ENCODE peak calls at places on chromosome 9, in four cellular contexts. W, V, R and Y are unnamed samples.

GRCh38 chr9:128160603-128160987 is 530 bp downstream of the BBLN start:
- DNase-seq in W (no peak), V (peak; percentile 31), R (no peak), Y (peak; percentile 77)

GRCh38 chr9:19876569-19877316 is 87.9 kb upstream of the SLC24A2 start:
- DNase-seq in W (no peak), V (peak; percentile 12), R (no peak), Y (no peak)

GRCh38 chr9:74173284-74173683 is 323.9 kb upstream of the RORB start:
- DNase-seq in W (no peak), V (no peak), R (no peak), Y (no peak)

GRCh38 chr9:94623253-94623652 is 16.1 kb downstream of the FBP1 start:
- DNase-seq in W (peak; percentile 73), V (no peak), R (peak; percentile 74), Y (peak; percentile 65)

GRCh38 chr9:34547960-34548603 is 25.3 kb upstream of the ENHO start:
- DNase-seq in W (peak; percentile 81), V (peak; percentile 47), R (peak; percentile 73), Y (peak; percentile 72)

GRCh38 chr9:96391021-96391765 is 7.7 kb upstream of the SLC35D2 start:
- DNase-seq in W (no peak), V (no peak), R (peak; percentile 82), Y (no peak)

GRCh38 chr9:109314011-109314531 is 6.8 kb downstream of the EPB41L4B start:
- DNase-seq in W (peak; percentile 65), V (no peak), R (peak; percentile 74), Y (no peak)

GRCh38 chr9:129081388-129081889 is 528 bp downstream of the DOLPP1 start:
- DNase-seq in W (peak; percentile 77), V (peak; percentile 26), R (no peak), Y (peak; percentile 97)

GRCh38 chr9:137021979-137022619 is 5.9 kb downstream of the ABCA2 start:
- DNase-seq in W (peak; percentile 81), V (peak; percentile 86), R (peak; percentile 96), Y (peak; percentile 78)

GRCh38 chr9:115739096-115739875 is 414.3 kb upstream of the PAPPA start:
- DNase-seq in W (no peak), V (peak; percentile 54), R (no peak), Y (no peak)

GRCh38 chr9:2285411-2285810 is 270.3 kb downstream of the SMARCA2 start:
- DNase-seq in W (no peak), V (no peak), R (no peak), Y (no peak)

GRCh38 chr9:27194401-27195091 is 85.5 kb downstream of the TEK start:
- DNase-seq in W (no peak), V (peak; percentile 89), R (no peak), Y (peak; percentile 3)

GRCh38 chr9:27765931-27766835 is 192.9 kb upstream of the C9orf72 start:
- DNase-seq in W (no peak), V (no peak), R (no peak), Y (no peak)

GRCh38 chr9:136090768-136091581 is 4.1 kb downstream of the NACC2 start:
- DNase-seq in W (peak; percentile 54), V (no peak), R (no peak), Y (no peak)

GRCh38 chr9:99752710-99753109 is 69.0 kb upstream of the NR4A3 start:
- DNase-seq in W (no peak), V (peak; percentile 93), R (no peak), Y (no peak)

GRCh38 chr9:138044485-138045383 is 167.2 kb downstream of the CACNA1B start:
- DNase-seq in W (peak; percentile 35), V (no peak), R (peak; percentile 36), Y (no peak)

GRCh38 chr9:106932675-106933074 is 69.7 kb downstream of the ZNF462 start:
- DNase-seq in W (no peak), V (no peak), R (no peak), Y (no peak)

GRCh38 chr9:4048441-4048840 is 251.4 kb downstream of the GLIS3 start:
- DNase-seq in W (no peak), V (peak; percentile 55), R (no peak), Y (no peak)

GRCh38 chr9:13351768-13352386 is 72.4 kb upstream of the MPDZ start:
- DNase-seq in W (no peak), V (peak; percentile 74), R (no peak), Y (peak; percentile 7)

GRCh38 chr9:96478829-96479371 is 28.9 kb downstream of the HABP4 start:
- DNase-seq in W (no peak), V (peak; percentile 66), R (no peak), Y (peak; percentile 47)

GRCh38 chr9:70111641-70112236 is 68.1 kb downstream of the MAMDC2 start:
- DNase-seq in W (no peak), V (no peak), R (no peak), Y (no peak)

GRCh38 chr9:35811364-35812024 is 568 bp downstream of the SPAG8 start:
- DNase-seq in W (no peak), V (peak; percentile 31), R (no peak), Y (no peak)

GRCh38 chr9:129320575-129321311 is 142.7 kb upstream of the IER5L start:
- DNase-seq in W (peak; percentile 82), V (peak; percentile 78), R (peak; percentile 67), Y (peak; percentile 87)

GRCh38 chr9:129245276-129245675 is 67.2 kb upstream of the IER5L start:
- DNase-seq in W (peak; percentile 57), V (peak; percentile 30), R (no peak), Y (no peak)

GRCh38 chr9:123362856-123363255 is 6.9 kb downstream of the CRB2 start:
- DNase-seq in W (no peak), V (no peak), R (no peak), Y (no peak)

GRCh38 chr9:98916660-98917059 is 27.0 kb upstream of the COL15A1 start:
- DNase-seq in W (no peak), V (peak; percentile 25), R (peak; percentile 62), Y (no peak)

DNA sequence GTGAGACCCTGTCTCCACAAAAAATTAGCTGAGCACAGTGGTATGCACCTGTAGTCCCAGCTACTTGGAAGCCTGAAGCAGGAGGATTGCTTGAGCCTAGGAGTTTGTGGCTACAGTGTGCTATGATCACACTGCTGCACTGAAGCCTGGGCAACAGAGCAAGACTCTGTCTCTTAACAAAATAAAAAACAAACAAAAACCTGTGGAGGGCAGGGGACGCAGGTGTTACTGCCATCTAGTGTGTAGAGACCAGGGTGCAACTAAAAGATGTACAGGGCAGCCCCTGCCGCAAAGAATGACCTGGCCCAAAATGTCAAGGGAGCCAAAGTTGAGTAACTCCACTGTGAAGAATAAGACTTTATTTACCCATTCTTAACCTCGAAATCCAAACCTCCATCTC is 27.1 kb downstream of the ASPN start:
- DNase-seq in W (no peak), V (no peak), R (no peak), Y (no peak)
- TF ChIP-seq CTCF in W (no peak), V (peak; percentile 29), R (no peak), Y (peak; percentile 46)

GRCh38 chr9:131276891-131277672 is 772 bp upstream of the FAM78A start:
- DNase-seq in W (no peak), V (no peak), R (no peak), Y (peak; percentile 72)

GRCh38 chr9:131273791-131274673 is 2.3 kb downstream of the FAM78A start:
- DNase-seq in W (no peak), V (no peak), R (no peak), Y (no peak)

GRCh38 chr9:131276107-131276888 is at the start of gene FAM78A:
- DNase-seq in W (peak; percentile 85), V (no peak), R (peak; percentile 83), Y (peak; percentile 75)

GRCh38 chr9:131274674-131275331 is 1.5 kb downstream of the FAM78A start:
- DNase-seq in W (peak; percentile 81), V (no peak), R (peak; percentile 82), Y (peak; percentile 56)

DNA sequence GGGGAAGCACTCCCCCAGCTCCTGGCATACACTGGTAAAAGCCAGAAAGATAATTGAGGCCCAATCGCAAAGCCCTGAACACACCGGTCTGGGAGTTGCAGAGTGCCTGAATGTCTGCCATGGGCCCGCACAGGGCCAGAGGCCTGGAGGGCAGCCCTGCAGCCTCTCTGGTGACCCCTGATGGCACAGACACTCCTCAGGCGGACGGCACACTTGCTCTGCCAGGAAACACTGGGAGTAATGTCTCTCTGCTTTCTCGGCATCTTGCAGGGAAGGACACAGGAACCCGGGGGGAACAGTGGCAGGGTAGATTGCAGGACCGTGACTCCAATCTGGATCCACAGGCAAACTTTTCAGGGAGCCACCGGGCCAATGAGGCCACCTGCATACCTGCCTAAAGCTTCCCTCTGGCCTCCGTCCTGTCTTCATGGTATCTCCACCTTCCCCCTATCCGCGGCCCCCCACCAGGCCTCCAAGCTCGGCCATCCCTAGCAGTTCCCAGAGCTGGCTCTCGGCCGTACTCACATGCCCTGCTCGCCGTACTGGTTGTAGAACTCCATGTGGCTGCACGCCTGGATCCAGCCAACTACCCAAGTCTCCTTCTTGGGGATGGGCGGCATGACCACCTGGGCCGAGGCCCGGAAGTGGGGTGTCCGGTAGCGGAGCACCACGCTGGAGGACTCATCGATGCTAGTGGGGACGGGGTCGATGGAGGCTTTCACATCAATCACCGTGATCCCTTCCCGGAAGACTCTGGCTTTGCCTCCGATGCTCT is 791 bp downstream of the FAM78A start:
- DNase-seq in W (no peak), V (no peak), R (peak; percentile 76), Y (peak; percentile 66)
- TF ChIP-seq CTCF in W (peak; percentile 33), V (no peak), R (peak; percentile 34), Y (peak; percentile 53)

GRCh38 chr9:91710148-91710547 is 239.9 kb downstream of the ROR2 start:
- DNase-seq in W (no peak), V (no peak), R (no peak), Y (no peak)
- TF ChIP-seq CTCF in W (no peak), V (no peak), R (no peak), Y (no peak)

GRCh38 chr9:133304477-133305377 is 29.7 kb upstream of the ABO start:
- DNase-seq in W (no peak), V (no peak), R (peak; percentile 36), Y (no peak)

GRCh38 chr9:133305731-133306130 is 30.3 kb downstream of the SURF6 start:
- DNase-seq in W (no peak), V (no peak), R (peak; percentile 19), Y (no peak)

GRCh38 chr9:133304158-133304470 is 29.1 kb upstream of the ABO start:
- DNase-seq in W (no peak), V (no peak), R (peak; percentile 22), Y (no peak)

GRCh38 chr9:133307271-133307670 is 28.7 kb downstream of the SURF6 start:
- DNase-seq in W (no peak), V (no peak), R (no peak), Y (no peak)

DNA sequence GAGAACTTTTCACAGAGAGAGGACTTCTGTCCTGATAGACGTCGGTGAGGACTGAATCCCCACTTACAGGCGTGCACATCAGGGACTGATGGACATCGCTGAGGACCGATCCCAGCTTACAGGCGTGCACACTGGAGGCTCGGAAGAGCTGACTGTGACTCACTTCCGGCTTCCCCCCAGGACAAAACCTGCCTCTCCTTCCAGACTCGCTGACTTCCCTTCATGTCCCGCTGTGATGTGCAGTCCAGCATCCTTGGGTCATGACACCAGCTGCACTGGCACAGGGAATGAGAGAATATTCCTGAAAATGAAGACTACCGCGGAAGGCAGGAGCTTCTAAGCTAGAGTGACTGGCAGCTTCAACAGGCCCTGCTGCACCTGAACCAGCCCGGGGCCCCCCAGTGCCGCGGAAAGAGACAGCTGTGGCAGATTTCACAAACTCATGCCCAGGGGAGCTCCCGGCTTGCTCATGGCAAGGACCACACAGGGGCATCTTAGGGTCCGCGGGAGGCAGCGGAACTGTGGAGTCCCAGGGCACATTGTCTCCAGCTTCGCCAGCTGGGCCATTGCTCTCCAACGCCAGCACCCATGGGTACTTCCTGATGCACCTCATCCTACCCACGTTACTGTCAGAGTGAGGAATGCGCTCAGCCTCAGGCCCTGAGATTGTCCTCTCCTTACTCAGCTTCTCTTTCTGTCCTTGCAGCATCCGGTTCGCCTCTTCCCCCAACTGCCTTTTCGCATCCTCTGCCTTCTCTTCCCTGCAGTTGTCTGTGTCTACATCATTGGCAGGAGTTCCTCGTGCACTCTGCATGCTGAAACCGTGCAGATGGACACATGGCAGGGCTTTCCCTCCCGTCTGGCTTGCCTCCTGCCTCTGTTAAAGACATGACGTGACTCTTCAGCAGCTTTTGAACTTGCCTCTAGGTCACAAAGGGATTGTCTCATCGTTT is 29.5 kb downstream of the SURF6 start:
- DNase-seq in W (no peak), V (no peak), R (no peak), Y (no peak)
- TF ChIP-seq CTCF in W (no peak), V (no peak), R (no peak), Y (no peak)